ENCODE peak calls at places on chromosomes 7 and 10, in four cellular contexts. F is T-helper 9 cell, J is aorta, Q is epithelial cell of esophagus. X is an unnamed sample.

GRCh38 chr7:73851410-73852338 is 9.3 kb upstream of the TMEM270 start:
- DNase-seq in F (no peak), J (no peak), Q (peak), X (peak)

GRCh38 chr7:45968856-45969536 is 47.9 kb upstream of the IGFBP3 start:
- DNase-seq in F (no peak), J (no peak), Q (no peak), X (no peak)

GRCh38 chr10:131972474-131973071 is 9.2 kb downstream of the BNIP3 start:
- DNase-seq in F (peak), J (no peak), Q (no peak), X (no peak)

GRCh38 chr7:47375121-47375551 is 206.8 kb downstream of the TNS3 start:
- DNase-seq in F (no peak), J (peak), Q (no peak), X (peak)

GRCh38 chr7:26449175-26450165 is 157.8 kb downstream of the SNX10 start:
- DNase-seq in F (no peak), J (no peak), Q (peak), X (no peak)

GRCh38 chr10:7797582-7797981 is 9.6 kb downstream of the ATP5F1C start:
- DNase-seq in F (no peak), J (no peak), Q (peak), X (peak)

GRCh38 chr7:155216475-155217272 is 81.0 kb upstream of the INSIG1 start:
- DNase-seq in F (no peak), J (peak), Q (no peak), X (peak)

GRCh38 chr10:125231116-125231812 is 70.9 kb upstream of the CTBP2 start:
- DNase-seq in F (no peak), J (no peak), Q (peak), X (peak)

GRCh38 chr7:151135866-151136514 is 31.5 kb downstream of the GBX1 start:
- DNase-seq in F (no peak), J (peak), Q (no peak), X (no peak)

GRCh38 chr7:3037259-3037658 is 6.4 kb downstream of the CARD11 start:
- DNase-seq in F (no peak), J (no peak), Q (no peak), X (no peak)

GRCh38 chr10:132812544-132812943 is 26.6 kb upstream of the NKX6-2 start:
- DNase-seq in F (no peak), J (peak), Q (no peak), X (no peak)

GRCh38 chr7:70494977-70495376 is 637.0 kb upstream of the GALNT17 start:
- DNase-seq in F (no peak), J (no peak), Q (no peak), X (no peak)

GRCh38 chr7:5348134-5349004 is 65.6 kb downstream of the SLC29A4 start:
- DNase-seq in F (no peak), J (no peak), Q (no peak), X (no peak)

GRCh38 chr10:2436933-2437332 is 630.4 kb upstream of the PFKP start:
- DNase-seq in F (no peak), J (no peak), Q (no peak), X (no peak)

GRCh38 chr7:23346316-23346715 is 47.2 kb downstream of the MALSU1 start:
- DNase-seq in F (no peak), J (no peak), Q (no peak), X (no peak)

GRCh38 chr10:125868372-125868975 is 12.6 kb downstream of the DHX32 start:
- DNase-seq in F (no peak), J (no peak), Q (peak), X (peak)

GRCh38 chr7:28758186-28758585 is 199.9 kb downstream of the TRIL start:
- DNase-seq in F (no peak), J (no peak), Q (no peak), X (no peak)